ENCODE peak calls at places on chromosome 17, in six cellular contexts. H is adipocyte, J is colonic mucosa, Y is IMR-90, U is GM12878, S is PC-3. O is an unnamed sample. For H3K27me3, the result is how much of the 10 kb centered on the place peaks cover.

GRCh38 chr17:1078831-1079561 is 82.1 kb downstream of the TIMM22 start:
- DNase-seq in Y (no peak), S (no peak), J (no peak), U (no peak), H (no peak), O (no peak)

GRCh38 chr17:12667299-12667958 is 1.7 kb downstream of the MYOCD start:
- DNase-seq in U (no peak), Y (peak), H (peak), S (peak), J (no peak), O (peak)

GRCh38 chr17:72501404-72502110 is 380.7 kb downstream of the SOX9 start:
- DNase-seq in U (no peak), J (peak), Y (no peak), S (no peak), H (no peak), O (peak)

GRCh38 chr17:79022507-79022991 is 1.4 kb upstream of the C1QTNF1 start:
- DNase-seq in U (no peak), J (no peak), Y (no peak), H (no peak), S (no peak), O (no peak)

GRCh38 chr17:57576744-57577143 is 168.4 kb downstream of the CCDC182 start:
- DNase-seq in Y (no peak), S (no peak), J (no peak), U (no peak), H (no peak), O (no peak)

GRCh38 chr17:13030459-13031305 is 12.9 kb upstream of the ELAC2 start:
- DNase-seq in J (peak), S (peak), U (no peak), Y (peak), H (peak), O (peak)

GRCh38 chr17:72122668-72123495 is 2.1 kb downstream of the SOX9 start:
- DNase-seq in S (peak), Y (peak), H (peak), J (peak), U (no peak), O (peak)

GRCh38 chr17:27810902-27811557 is 10.7 kb upstream of the NOS2 start:
- DNase-seq in S (peak), J (no peak), Y (peak), H (no peak), U (no peak), O (no peak)

GRCh38 chr17:62625184-62625869 is 2.1 kb upstream of the MRC2 start:
- DNase-seq in H (no peak), S (no peak), J (no peak), Y (no peak), U (no peak), O (no peak)

GRCh38 chr17:5826384-5826783 is 242.1 kb upstream of the NLRP1 start:
- DNase-seq in J (no peak), H (no peak), Y (peak), S (peak), U (no peak), O (no peak)

GRCh38 chr17:42378597-42379594 is 9.3 kb downstream of the STAT3 start:
- DNase-seq in H (no peak), U (peak), Y (peak), J (no peak), S (no peak), O (peak)

GRCh38 chr17:77410470-77410869 is 269.7 kb downstream of the SEC14L1 start:
- DNase-seq in J (no peak), H (no peak), U (no peak), Y (no peak), S (peak), O (no peak)

GRCh38 chr17:77408284-77408683 is 267.5 kb downstream of the SEC14L1 start:
- DNase-seq in U (no peak), J (no peak), S (no peak), Y (no peak), H (no peak), O (no peak)

GRCh38 chr17:77405867-77406513 is 265.2 kb downstream of the SEC14L1 start:
- DNase-seq in U (no peak), H (no peak), J (no peak), Y (no peak), S (no peak), O (no peak)

GRCh38 chr17:77407321-77408277 is 266.8 kb downstream of the SEC14L1 start:
- DNase-seq in U (no peak), H (no peak), J (no peak), Y (no peak), S (no peak), O (no peak)

DNA sequence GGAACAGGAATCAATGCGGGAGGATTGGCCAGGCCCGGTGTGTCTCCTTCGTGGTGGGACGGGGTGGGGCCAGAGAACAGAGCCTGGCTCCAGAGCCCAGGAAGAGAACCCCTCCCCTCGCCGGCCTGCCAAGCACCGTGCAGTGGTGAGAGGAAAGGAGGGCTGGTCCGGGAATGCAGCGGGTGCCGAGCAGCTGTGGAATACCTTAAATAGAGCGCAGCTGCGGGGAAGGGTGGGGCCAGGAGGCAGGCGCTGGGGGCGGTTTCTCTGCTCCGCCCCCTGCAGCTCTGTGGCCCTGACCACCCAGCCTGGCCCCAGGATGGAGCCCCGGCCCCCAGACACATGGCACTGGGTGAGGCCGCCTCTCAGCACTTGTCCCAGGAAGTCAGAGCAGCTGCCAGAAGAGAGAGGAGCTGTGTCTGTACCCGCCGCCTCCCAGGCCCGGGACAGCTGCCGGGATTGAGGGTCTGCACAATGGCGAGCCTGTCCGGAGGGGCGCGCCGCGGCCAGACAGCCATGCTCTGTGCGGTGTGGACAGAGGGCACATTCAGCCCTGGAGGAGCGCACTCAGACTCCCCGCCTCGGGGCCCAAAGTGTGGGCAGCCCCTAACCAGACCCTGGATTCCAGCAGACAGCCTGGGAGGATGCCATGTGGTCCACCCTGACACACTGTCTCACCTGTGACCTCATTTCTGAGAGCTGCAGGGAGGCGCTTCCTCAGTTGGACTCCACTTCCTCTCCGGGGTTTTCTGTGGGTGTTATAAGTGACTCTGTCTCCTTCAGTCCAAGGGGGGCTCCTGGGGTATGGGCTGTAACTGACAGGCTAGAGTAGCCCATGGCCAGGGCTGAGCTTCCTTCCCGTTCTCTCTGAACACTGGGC is 268.8 kb downstream of the SEC14L1 start:
- DNase-seq in H (peak), U (no peak), S (no peak), Y (peak), J (peak), O (peak)
- H3K9ac ChIP-seq in H (peak), U (no peak), S (peak), Y (peak), J (peak), O (peak)

GRCh38 chr17:35795871-35796265 is 427 bp upstream of the MMP28 start:
- DNase-seq in S (no peak), Y (no peak), J (no peak), U (no peak), H (no peak), O (no peak)
- H3K27me3 ChIP-seq in S (under half), Y (half or more), J (under half), U (under half), H (half or more), O (half or more)

GRCh38 chr17:81553018-81553615 is 964 bp upstream of the FAAP100 start:
- DNase-seq in U (peak), H (peak), S (peak), J (peak), Y (peak), O (peak)
- H3K9ac ChIP-seq in U (peak), H (peak), S (peak), J (peak), Y (peak), O (peak)

DNA sequence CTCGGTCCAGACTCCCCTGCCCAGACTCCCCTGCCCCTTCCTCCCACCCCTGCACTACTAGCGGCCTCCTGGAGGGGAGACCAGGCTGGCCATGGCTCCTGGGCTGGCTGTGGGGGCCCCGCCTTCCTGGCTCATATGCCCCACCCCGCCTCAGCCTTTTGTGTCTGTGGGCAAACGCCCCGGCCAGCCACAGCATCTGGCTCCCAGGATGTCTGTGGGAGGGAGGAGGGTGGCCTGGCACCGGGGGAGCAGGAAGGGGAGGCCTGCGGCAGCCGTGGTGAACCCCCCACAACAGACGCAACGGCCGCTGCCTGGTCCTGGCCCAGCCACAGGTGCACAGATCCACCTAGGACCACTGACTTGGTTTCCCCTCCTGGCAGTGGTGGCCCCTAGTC is 32.9 kb downstream of the BAHCC1 start:
- DNase-seq in U (no peak), H (no peak), S (peak), Y (no peak), J (no peak), O (no peak)
- H3K27me3 ChIP-seq in U (under half), H (under half), S (under half), Y (under half), J (under half), O (under half)

DNA sequence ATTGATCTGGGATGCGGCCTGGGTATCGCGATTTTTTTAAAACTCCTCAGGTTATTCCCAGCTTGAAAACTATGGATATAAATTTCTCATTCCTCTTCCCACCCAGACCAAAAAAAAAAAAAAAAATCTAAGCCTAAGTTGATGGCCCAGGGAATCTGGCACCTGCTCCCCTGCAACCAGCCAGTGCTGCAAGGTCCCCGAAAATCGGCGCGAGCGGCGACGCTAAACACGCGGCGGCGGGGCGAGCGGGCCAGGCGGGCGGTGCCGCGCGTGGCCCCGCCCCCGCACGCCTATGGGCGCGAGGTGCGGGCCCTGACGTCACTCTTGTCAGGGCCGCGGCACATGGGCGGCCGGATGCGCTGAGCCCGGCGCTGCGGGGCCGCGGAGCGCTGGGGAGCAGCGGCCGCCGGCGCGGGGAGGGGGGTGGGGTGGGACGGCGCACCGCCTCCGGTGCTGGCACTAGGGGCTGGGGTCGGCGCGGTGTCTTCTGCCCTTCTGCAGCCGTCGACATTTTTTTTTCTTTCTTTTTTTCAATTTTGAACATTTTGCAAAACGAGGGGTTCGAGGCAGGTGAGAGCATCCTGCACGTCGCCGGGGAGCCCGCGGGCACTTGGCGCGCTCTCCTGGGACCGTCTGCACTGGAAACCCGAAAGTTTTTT is at the start of gene HLF:
- DNase-seq in J (peak), U (no peak), S (peak), H (peak), Y (peak), O (peak)
- H3K9ac ChIP-seq in J (peak), U (no peak), S (no peak), H (peak), Y (no peak), O (peak)

GRCh38 chr17:6843241-6843890 is 11.8 kb upstream of the TEKT1 start:
- DNase-seq in H (peak), J (no peak), U (no peak), Y (peak), S (peak), O (peak)
- H3K27me3 ChIP-seq in H (under half), J (under half), U (under half), Y (under half), S (under half), O (under half)

GRCh38 chr17:29140051-29140582 is 40.1 kb downstream of the MYO18A start:
- DNase-seq in S (peak), U (no peak), H (peak), J (peak), Y (peak), O (peak)
- H3K9ac ChIP-seq in S (no peak), U (peak), H (peak), J (peak), Y (peak), O (peak)

DNA sequence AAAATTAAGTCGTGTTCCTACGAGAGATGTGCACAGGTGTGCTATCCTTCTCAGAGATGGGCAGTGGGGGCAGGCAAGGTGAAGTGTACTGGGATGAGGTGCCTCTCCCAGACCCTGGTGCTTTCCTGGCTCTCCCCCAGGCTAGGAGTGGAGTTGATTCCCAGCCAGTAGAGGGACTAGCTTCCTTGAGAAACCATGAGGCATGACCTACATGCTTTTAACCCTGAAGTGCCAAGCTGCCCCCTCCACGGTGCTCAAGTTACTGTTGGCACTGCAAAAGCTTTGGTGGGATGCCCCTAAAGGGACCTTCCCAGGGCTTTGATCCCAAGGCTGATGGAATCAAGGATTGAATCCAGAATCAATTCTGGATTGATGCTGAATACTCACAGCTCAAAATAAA is 47.0 kb upstream of the SREBF1 start:
- DNase-seq in H (no peak), Y (no peak), U (no peak), S (no peak), J (no peak), O (no peak)
- H3K27me3 ChIP-seq in H (under half), Y (under half), U (under half), S (under half), J (under half), O (under half)

DNA sequence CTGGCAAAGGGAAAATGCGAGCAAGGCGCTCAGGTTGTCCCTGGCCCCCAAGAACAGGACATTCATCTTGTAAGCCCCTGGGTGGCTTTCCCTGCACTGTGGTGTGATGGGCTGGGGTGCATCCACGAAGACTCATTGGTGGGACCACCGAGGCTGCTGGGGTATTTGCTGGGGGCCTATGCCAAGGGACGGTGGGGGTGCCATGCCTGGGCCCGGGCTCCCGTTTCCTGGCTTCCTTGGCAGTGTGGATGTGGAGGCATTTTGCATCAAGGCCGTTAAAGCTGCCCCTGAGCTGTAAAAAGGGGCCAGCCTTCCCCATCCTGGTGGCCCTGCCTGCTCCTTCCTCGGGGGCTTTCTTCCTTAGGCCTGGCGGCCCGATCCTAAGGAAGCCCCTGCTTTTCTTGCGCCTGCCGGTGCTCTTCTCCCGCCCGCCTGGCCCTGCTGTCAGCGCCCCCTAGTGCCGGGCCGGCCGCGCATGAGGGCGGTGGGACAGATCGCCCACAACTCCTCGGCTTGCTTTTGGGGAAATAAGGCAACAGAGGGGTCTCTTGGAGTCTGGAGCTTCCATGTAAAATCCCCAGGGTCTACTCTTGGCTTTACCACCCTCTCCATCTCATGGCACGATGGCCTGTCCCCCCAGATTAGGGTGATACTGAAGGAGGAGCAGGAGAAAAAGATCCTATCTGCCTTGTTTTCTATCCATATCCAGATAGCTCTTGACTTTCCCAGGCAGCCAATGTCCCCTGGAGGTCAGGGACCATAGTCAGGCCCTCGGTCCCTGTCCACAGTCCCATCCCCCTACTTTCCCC is 9.8 kb upstream of the TBX2 start:
- DNase-seq in S (peak), U (no peak), J (no peak), Y (peak), H (peak), O (no peak)
- H3K9ac ChIP-seq in S (no peak), U (no peak), J (no peak), Y (peak), H (peak), O (peak)

GRCh38 chr17:10294162-10294561 is 78.6 kb downstream of the MYH13 start:
- DNase-seq in U (peak), S (no peak), Y (no peak), J (no peak), H (no peak), O (no peak)

GRCh38 chr17:10285896-10286295 is 86.9 kb downstream of the MYH13 start:
- DNase-seq in H (no peak), S (no peak), Y (no peak), U (no peak), J (no peak), O (no peak)

GRCh38 chr17:10292057-10292931 is 80.5 kb downstream of the MYH13 start:
- DNase-seq in H (peak), S (peak), U (peak), J (no peak), Y (peak), O (peak)

GRCh38 chr17:10286324-10286723 is 86.5 kb downstream of the MYH13 start:
- DNase-seq in J (no peak), Y (no peak), H (no peak), S (no peak), U (no peak), O (no peak)

DNA sequence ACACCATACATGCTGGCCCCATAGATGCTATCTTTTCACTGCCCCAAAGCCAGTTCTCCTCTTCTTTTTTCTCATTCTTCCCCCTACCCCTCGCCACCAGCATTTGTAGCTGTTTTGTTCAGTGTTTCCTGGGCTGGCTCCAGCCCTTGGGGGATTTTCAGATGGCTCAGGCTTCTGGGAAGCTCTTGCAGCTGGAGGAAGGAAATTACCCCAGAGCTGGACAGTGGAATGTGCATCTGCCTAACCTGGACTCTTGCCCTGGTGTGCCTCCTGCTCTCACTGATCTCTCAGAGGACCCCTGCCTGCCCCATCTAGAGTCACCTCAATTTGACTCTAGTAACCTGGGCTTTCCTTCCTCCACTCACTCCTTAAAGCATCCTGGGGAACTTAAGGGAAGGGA is 82.8 kb downstream of the MYH13 start:
- DNase-seq in H (no peak), J (no peak), U (no peak), S (no peak), Y (no peak), O (no peak)
- H3K27me3 ChIP-seq in H (under half), J (under half), U (under half), S (under half), Y (under half), O (under half)

O was measured in fibroblast of lung.